ENCODE peak calls at places on chromosomes 6 and 20, in eight cellular contexts. K is tibial nerve, P is Peyer's patch, Q is testis, L is stomach, T is vagina, V is A549, H is ovary. D is an unnamed sample.

GRCh38 chr20:59634435-59635005 is 30.2 kb downstream of the PHACTR3 start:
- DNase-seq in K (no peak), P (no peak), Q (no peak), L (peak; percentile 14), T (peak; percentile 72), V (no peak), H (no peak), D (no peak)

GRCh38 chr6:150118642-150119041 is 24.2 kb upstream of the PPP1R14C start:
- DNase-seq in K (no peak), P (no peak), Q (no peak), L (no peak), T (no peak), V (no peak), H (no peak), D (no peak)

GRCh38 chr20:46559001-46559400 is 8.5 kb upstream of the OCSTAMP start:
- DNase-seq in K (no peak), P (no peak), Q (no peak), L (no peak), T (no peak), V (no peak), H (no peak), D (peak; percentile 46)

GRCh38 chr6:48092550-48093217 is 18.3 kb downstream of the PTCHD4 start:
- DNase-seq in K (no peak), P (no peak), Q (no peak), L (no peak), T (no peak), V (no peak), H (no peak), D (no peak)

GRCh38 chr6:50602191-50602810 is 111.0 kb upstream of the TFAP2D start:
- DNase-seq in K (no peak), P (no peak), Q (no peak), L (no peak), T (no peak), V (peak; percentile 18), H (no peak), D (no peak)

GRCh38 chr6:169647637-169648036 is 54.2 kb downstream of the WDR27 start:
- DNase-seq in K (no peak), P (no peak), Q (no peak), L (no peak), T (no peak), V (no peak), H (no peak), D (no peak)

GRCh38 chr20:53828673-53829085 is 235.0 kb upstream of the ZNF217 start:
- DNase-seq in K (no peak), P (peak; percentile 50), Q (peak; percentile 33), L (no peak), T (no peak), V (peak; percentile 84), H (peak; percentile 51), D (no peak)

GRCh38 chr6:55469829-55470438 is 109.1 kb downstream of the HMGCLL1 start:
- DNase-seq in K (no peak), P (no peak), Q (no peak), L (no peak), T (no peak), V (no peak), H (no peak), D (no peak)

GRCh38 chr6:22413681-22414305 is 117.0 kb upstream of the PRL start:
- DNase-seq in K (no peak), P (no peak), Q (no peak), L (no peak), T (no peak), V (no peak), H (no peak), D (no peak)

GRCh38 chr20:51597389-51598231 is 55.1 kb upstream of the NFATC2 start:
- DNase-seq in K (no peak), P (no peak), Q (no peak), L (no peak), T (no peak), V (no peak), H (no peak), D (no peak)

GRCh38 chr6:96542702-96543101 is 20.2 kb upstream of the FHL5 start:
- DNase-seq in K (no peak), P (no peak), Q (no peak), L (no peak), T (no peak), V (peak; percentile 2), H (no peak), D (no peak)

GRCh38 chr6:164167873-164168405 is 753.4 kb downstream of the QKI start:
- DNase-seq in K (no peak), P (no peak), Q (no peak), L (no peak), T (no peak), V (no peak), H (no peak), D (peak; percentile 57)

GRCh38 chr6:30163918-30164654 is 740 bp downstream of the TRIM15 start:
- DNase-seq in K (no peak), P (no peak), Q (no peak), L (no peak), T (no peak), V (no peak), H (no peak), D (no peak)

DNA sequence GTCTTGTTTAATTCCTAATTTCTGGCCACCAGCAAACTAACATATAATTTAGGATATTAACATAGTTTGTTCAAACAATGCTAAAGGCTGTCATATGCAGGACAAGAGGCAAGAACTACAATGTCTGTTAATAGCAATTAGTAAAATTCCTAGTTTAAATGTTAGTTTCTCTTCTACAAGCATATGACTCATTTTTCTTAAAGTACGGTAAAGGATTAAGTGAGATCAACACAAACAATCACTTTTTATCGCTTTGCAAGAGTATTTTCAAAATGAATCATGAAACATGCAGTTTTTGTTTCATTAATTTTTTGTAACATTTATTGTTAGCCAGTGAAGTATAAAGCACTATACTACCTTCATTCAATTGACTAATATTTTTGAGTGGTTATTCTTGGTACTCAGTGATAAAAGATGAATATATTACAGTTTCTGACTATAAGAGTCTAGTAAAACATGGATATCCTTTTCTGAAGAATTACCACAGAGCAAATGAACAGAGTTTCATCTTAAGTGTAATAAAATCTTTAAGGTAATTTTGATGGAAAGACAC is 138.6 kb downstream of the AHI1 start:
- DNase-seq in K (no peak), P (no peak), Q (no peak), L (no peak), T (no peak), V (no peak), H (no peak), D (no peak)
- TF ChIP-seq POLR2A in K (no peak), P (no peak), Q (no peak), L (no peak), T (no peak), V (no peak), H (no peak), D (no peak)

DNA sequence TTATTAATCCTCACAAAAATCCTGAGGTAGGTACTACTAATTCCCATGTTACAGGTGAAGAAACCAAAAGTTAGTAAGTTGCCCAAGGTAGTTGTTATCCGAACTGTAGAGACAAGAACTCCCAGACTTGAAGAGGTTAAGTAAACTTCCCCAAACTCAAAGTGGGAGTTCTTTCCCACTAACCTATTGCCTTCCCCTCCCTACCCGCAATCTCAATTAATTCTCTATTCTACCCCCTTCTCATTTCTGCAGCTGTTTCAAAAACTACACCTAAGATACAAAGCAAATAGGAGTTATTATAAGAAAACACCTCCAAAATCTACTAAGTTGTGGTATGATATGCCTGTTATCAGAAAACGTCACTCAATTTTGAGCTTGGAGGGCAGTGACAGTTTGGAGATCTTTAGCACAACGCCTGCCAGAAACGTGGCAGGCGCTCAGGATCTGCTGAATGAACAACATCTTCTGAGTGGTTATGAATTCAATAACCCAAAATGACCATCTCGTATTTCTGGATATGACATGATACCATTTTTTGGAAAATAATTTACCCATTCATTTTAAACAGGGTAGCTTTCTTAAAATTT is 7.1 kb downstream of the CSNK2A1 start:
- DNase-seq in K (no peak), P (no peak), Q (no peak), L (no peak), T (no peak), V (no peak), H (no peak), D (no peak)
- H3K4me1 ChIP-seq in K (peaks cover 75% of the 10 kb centered on the region), P (no peaks in the 10 kb centered on the region), Q (peaks cover 39% of the 10 kb centered on the region), L (peaks cover 95% of the 10 kb centered on the region), T (peaks cover 78% of the 10 kb centered on the region), V (peaks cover 53% of the 10 kb centered on the region), H (peaks cover 9% of the 10 kb centered on the region), D (peaks cover 25% of the 10 kb centered on the region)

GRCh38 chr6:118387921-118388701 is 160.0 kb upstream of the PLN start:
- DNase-seq in K (no peak), P (no peak), Q (no peak), L (no peak), T (no peak), V (peak; percentile 2), H (no peak), D (peak; percentile 35)
- TF ChIP-seq POLR2A in K (no peak), P (no peak), Q (no peak), L (no peak), T (no peak), V (no peak), H (no peak), D (no peak)

GRCh38 chr20:50127587-50128519 is 14.9 kb upstream of the UBE2V1 start:
- DNase-seq in K (no peak), P (no peak), Q (no peak), L (no peak), T (no peak), V (no peak), H (no peak), D (no peak)
- H3K4me1 ChIP-seq in K (peaks cover 3% of the 10 kb centered on the region), P (no peaks in the 10 kb centered on the region), Q (peaks cover 13% of the 10 kb centered on the region), L (peaks cover 53% of the 10 kb centered on the region), T (no peaks in the 10 kb centered on the region), V (peaks cover 38% of the 10 kb centered on the region), H (no peaks in the 10 kb centered on the region), D (peaks cover 21% of the 10 kb centered on the region)

DNA sequence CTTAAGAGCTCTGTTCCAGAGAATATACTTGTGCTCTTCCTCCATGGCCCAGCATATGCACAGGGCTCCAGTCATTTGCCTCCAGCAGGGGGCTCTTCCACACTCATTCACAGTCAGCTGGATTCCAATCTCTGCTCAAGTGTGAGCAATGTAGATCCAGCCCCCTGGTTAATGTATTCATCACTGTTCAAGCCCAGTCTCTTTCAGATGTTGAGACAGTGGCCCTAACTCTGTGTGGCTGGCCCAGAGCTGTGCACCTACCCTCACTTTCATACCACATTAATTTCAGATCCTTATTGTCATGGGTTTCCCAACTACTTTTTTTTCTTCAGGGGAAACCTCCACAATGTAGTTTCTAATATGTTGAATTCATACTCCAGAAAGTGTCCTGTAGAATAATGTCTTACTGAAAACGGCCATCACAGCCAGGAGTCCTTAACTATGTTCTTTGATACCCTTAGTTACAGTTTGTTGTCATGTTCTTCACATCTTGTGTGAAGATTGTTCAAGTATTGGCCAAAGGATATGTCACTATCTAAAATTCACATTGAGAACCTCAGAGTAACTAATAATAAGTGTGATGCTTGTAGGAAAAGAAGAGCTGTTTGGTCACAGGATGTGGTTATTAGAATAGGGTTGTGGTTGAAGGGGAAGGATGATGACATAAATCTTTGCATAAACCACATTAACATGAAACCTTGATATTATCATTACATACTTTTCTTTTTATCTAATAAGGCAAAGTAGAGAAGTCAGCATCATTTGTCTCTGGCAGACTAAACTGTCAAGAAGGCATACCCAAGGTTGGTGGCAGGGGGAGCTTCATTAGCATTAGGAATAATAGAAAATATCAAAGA is 14.4 kb upstream of the HLA-DQA1 start:
- DNase-seq in K (no peak), P (no peak), Q (peak; percentile 24), L (no peak), T (no peak), V (no peak), H (no peak), D (no peak)
- TF ChIP-seq POLR2A in K (no peak), P (no peak), Q (no peak), L (no peak), T (no peak), V (no peak), H (no peak), D (no peak)

DNA sequence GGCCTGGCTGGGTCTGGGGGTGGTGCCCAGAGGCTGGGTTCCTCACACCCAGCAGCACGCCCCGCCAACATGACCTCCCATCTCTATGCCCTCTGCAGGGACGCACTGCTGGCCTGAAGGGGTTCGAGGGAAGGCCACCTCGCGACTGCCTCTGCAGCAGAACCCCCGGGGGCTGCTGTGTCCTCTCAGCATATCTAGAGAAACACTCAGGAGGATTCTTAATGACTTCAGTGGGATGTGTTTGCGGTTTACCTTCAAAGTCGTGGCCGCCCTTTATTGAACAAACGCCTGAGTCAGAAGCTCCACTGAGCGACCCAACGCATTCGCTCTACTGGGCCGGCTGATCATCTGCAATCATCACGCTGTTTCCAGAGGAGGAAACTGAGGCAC is 54.8 kb upstream of the GATA5 start:
- DNase-seq in K (no peak), P (no peak), Q (no peak), L (no peak), T (no peak), V (no peak), H (no peak), D (no peak)
- H3K4me1 ChIP-seq in K (no peaks in the 10 kb centered on the region), P (no peaks in the 10 kb centered on the region), Q (peaks cover 18% of the 10 kb centered on the region), L (peaks cover 3% of the 10 kb centered on the region), T (no peaks in the 10 kb centered on the region), V (no peaks in the 10 kb centered on the region), H (no peaks in the 10 kb centered on the region), D (no peaks in the 10 kb centered on the region)

D was measured in adrenal gland.